ENCODE peak calls at places on chromosomes 1 and 21, in six cellular contexts. D, B, W, I, L and N are unnamed samples.

GRCh38 chr1:112358798-112359408 is 37.1 kb upstream of the CTTNBP2NL start:
- DNase-seq in D (no peak), B (peak; percentile 77), W (no peak), I (peak; percentile 69), L (peak; percentile 55), N (peak; percentile 86)

GRCh38 chr1:239388578-239388977 is 2.2 kb downstream of the CHRM3 start:
- DNase-seq in D (no peak), B (no peak), W (no peak), I (no peak), L (no peak), N (no peak)

GRCh38 chr1:6025269-6026094 is 20.2 kb upstream of the KCNAB2 start:
- DNase-seq in D (no peak), B (no peak), W (no peak), I (no peak), L (peak; percentile 37), N (no peak)

GRCh38 chr1:245177071-245177900 is 22.5 kb downstream of the KIF26B start:
- DNase-seq in D (no peak), B (no peak), W (no peak), I (peak; percentile 16), L (no peak), N (no peak)

GRCh38 chr1:56374026-56374974 is 205.1 kb downstream of the PLPP3 start:
- DNase-seq in D (no peak), B (no peak), W (no peak), I (no peak), L (peak; percentile 16), N (no peak)

GRCh38 chr1:12541274-12542137 is 76.5 kb downstream of the DHRS3 start:
- DNase-seq in D (peak; percentile 88), B (peak; percentile 49), W (no peak), I (no peak), L (no peak), N (peak; percentile 84)

GRCh38 chr1:160423966-160424365 is 23.6 kb downstream of the VANGL2 start:
- DNase-seq in D (no peak), B (no peak), W (no peak), I (no peak), L (no peak), N (no peak)

GRCh38 chr21:41630249-41630648 is 122.3 kb upstream of the TMPRSS2 start:
- DNase-seq in D (peak; percentile 86), B (no peak), W (no peak), I (no peak), L (peak; percentile 67), N (peak; percentile 57)

GRCh38 chr1:12650001-12650421 is 6.1 kb downstream of the AADACL4 start:
- DNase-seq in D (peak; percentile 83), B (no peak), W (no peak), I (no peak), L (peak; percentile 43), N (no peak)

GRCh38 chr1:85606414-85606800 is 25.8 kb downstream of the CCN1 start:
- DNase-seq in D (no peak), B (no peak), W (no peak), I (no peak), L (no peak), N (no peak)

GRCh38 chr1:149979245-149979971 is 31.1 kb downstream of the OTUD7B start:
- DNase-seq in D (no peak), B (no peak), W (no peak), I (no peak), L (no peak), N (no peak)

GRCh38 chr1:204194080-204194479 is 2.2 kb downstream of the KISS1 start:
- DNase-seq in D (no peak), B (no peak), W (no peak), I (no peak), L (no peak), N (no peak)

GRCh38 chr1:151713874-151714273 is 2.7 kb downstream of the CELF3 start:
- DNase-seq in D (no peak), B (no peak), W (no peak), I (no peak), L (no peak), N (no peak)

GRCh38 chr1:231534703-231535159 is 6.3 kb downstream of the TSNAX start:
- DNase-seq in D (no peak), B (no peak), W (no peak), I (no peak), L (no peak), N (no peak)

GRCh38 chr1:176954242-176954641 is 210.3 kb downstream of the ASTN1 start:
- DNase-seq in D (no peak), B (no peak), W (no peak), I (no peak), L (no peak), N (no peak)

GRCh38 chr1:202283379-202283844 is 58.3 kb downstream of the UBE2T start:
- DNase-seq in D (no peak), B (no peak), W (no peak), I (no peak), L (peak; percentile 78), N (no peak)

GRCh38 chr1:179911812-179912211 is 29.7 kb downstream of the TOR1AIP1 start:
- DNase-seq in D (no peak), B (no peak), W (no peak), I (no peak), L (no peak), N (no peak)

GRCh38 chr1:206734499-206735142 is 36.0 kb upstream of the IL19 start:
- DNase-seq in D (no peak), B (no peak), W (peak; percentile 55), I (peak; percentile 63), L (peak; percentile 20), N (peak; percentile 78)